ENCODE peak calls at places on chromosome 3, in four cellular contexts. P, M, C and R are unnamed samples.

GRCh38 chr3:16529264-16529663 is 15.8 kb upstream of the RFTN1 start:
- DNase-seq in M (no peak), P (no peak), C (no peak), R (no peak)

GRCh38 chr3:174538116-174538515 is 321.0 kb upstream of the NAALADL2 start:
- DNase-seq in M (no peak), C (no peak), P (no peak), R (no peak)

GRCh38 chr3:65871305-65872141 is 167.2 kb downstream of the MAGI1 start:
- DNase-seq in M (no peak), P (no peak), C (no peak), R (peak)

GRCh38 chr3:62567097-62568021 is 194.0 kb upstream of the FEZF2 start:
- DNase-seq in M (no peak), C (no peak), P (no peak), R (no peak)

GRCh38 chr3:133280591-133280990 is 119.3 kb upstream of the BFSP2 start:
- DNase-seq in P (no peak), C (no peak), M (no peak), R (no peak)

GRCh38 chr3:23302276-23302675 is 99.1 kb downstream of the UBE2E2 start:
- DNase-seq in M (no peak), P (no peak), C (no peak), R (no peak)

GRCh38 chr3:177948716-177949422 is 587.4 kb upstream of the KCNMB2 start:
- DNase-seq in P (no peak), C (no peak), M (no peak), R (no peak)

GRCh38 chr3:159609620-159610019 is 379.0 kb upstream of the IL12A start:
- DNase-seq in M (no peak), P (no peak), C (no peak), R (no peak)

GRCh38 chr3:123792473-123793201 is 91.5 kb downstream of the MYLK start:
- DNase-seq in P (no peak), C (no peak), M (no peak), R (no peak)

GRCh38 chr3:14768182-14768790 is 50.5 kb upstream of the FGD5 start:
- DNase-seq in C (no peak), M (no peak), P (no peak), R (peak)

GRCh38 chr3:39428745-39429201 is 22.3 kb downstream of the RPSA start:
- DNase-seq in P (no peak), C (peak), M (no peak), R (peak)

GRCh38 chr3:174613173-174613572 is 246.0 kb upstream of the NAALADL2 start:
- DNase-seq in C (peak), P (no peak), M (no peak), R (no peak)

GRCh38 chr3:69197922-69198540 is 75.6 kb upstream of the LMOD3 start:
- DNase-seq in M (no peak), C (no peak), P (no peak), R (no peak)

GRCh38 chr3:119690043-119690656 is 12.7 kb upstream of the CFAP91 start:
- DNase-seq in M (no peak), C (no peak), P (no peak), R (no peak)

GRCh38 chr3:72312339-72312738 is 527.4 kb upstream of the PROK2 start:
- DNase-seq in M (peak), C (no peak), P (no peak), R (no peak)

GRCh38 chr3:156473341-156473740 is 81.6 kb downstream of the SSR3 start:
- DNase-seq in P (no peak), M (no peak), C (no peak), R (no peak)

GRCh38 chr3:45057557-45057956 is 31.5 kb downstream of the CLEC3B start:
- DNase-seq in P (no peak), C (no peak), M (no peak), R (no peak)

GRCh38 chr3:10479311-10479710 is 26.1 kb downstream of the ATP2B2 start:
- DNase-seq in C (no peak), P (no peak), M (no peak), R (no peak)

GRCh38 chr3:136750922-136751258 is 1.3 kb downstream of the STAG1 start:
- DNase-seq in P (no peak), C (no peak), M (no peak), R (no peak)

GRCh38 chr3:142263126-142263525 is 37.7 kb upstream of the GK5 start:
- DNase-seq in C (no peak), P (no peak), M (no peak), R (no peak)

GRCh38 chr3:9810357-9810726 is 280 bp downstream of the TTLL3 start:
- DNase-seq in P (no peak), M (no peak), C (no peak), R (no peak)

GRCh38 chr3:159923961-159924360 is 64.7 kb upstream of the IL12A start:
- DNase-seq in C (no peak), P (no peak), M (no peak), R (no peak)

GRCh38 chr3:128922804-128923459 is 43.5 kb downstream of the ACAD9 start:
- DNase-seq in C (no peak), M (no peak), P (no peak), R (no peak)

GRCh38 chr3:30751610-30752299 is 142.7 kb downstream of the GADL1 start:
- DNase-seq in C (peak), P (peak), M (peak), R (no peak)

GRCh38 chr3:13827699-13828098 is 52.2 kb downstream of the WNT7A start:
- DNase-seq in P (no peak), M (no peak), C (no peak), R (peak)

GRCh38 chr3:35521196-35521595 is 118.1 kb upstream of the ARPP21 start:
- DNase-seq in M (no peak), C (no peak), P (no peak), R (no peak)

GRCh38 chr3:96756516-96756915 is 57.9 kb upstream of the EPHA6 start:
- DNase-seq in M (no peak), C (no peak), P (no peak), R (peak)

GRCh38 chr3:194270627-194271458 is 80.3 kb downstream of the CPN2 start:
- DNase-seq in P (no peak), M (no peak), C (peak), R (peak)

GRCh38 chr3:186782542-186783069 is 771 bp upstream of the EIF4A2 start:
- DNase-seq in M (peak), P (no peak), C (no peak), R (no peak)

GRCh38 chr3:185318136-185318535 is 44.8 kb upstream of the MAP3K13 start:
- DNase-seq in C (no peak), P (no peak), M (no peak), R (no peak)

GRCh38 chr3:126343675-126344074 is 13.5 kb downstream of the KLF15 start:
- DNase-seq in P (peak), M (no peak), C (peak), R (no peak)

GRCh38 chr3:14461748-14462324 is 59.4 kb downstream of the SLC6A6 start:
- DNase-seq in P (peak), M (peak), C (peak), R (no peak)